ENCODE peak calls at places on chromosomes 3 and 15, in four cellular contexts. G is transverse colon, P is IMR-90, S is A549. M is an unnamed sample. For H3K4me1, the result is how much of the 10 kb centered on the place peaks cover.

GRCh38 chr3:142857056-142857455 is 31.8 kb downstream of the PCOLCE2 start:
- DNase-seq in G (peak), P (no peak), S (peak), M (peak)

GRCh38 chr15:71975816-71976150 is 142.2 kb downstream of the MYO9A start:
- DNase-seq in G (no peak), P (no peak), S (no peak), M (no peak)

GRCh38 chr15:69535101-69535638 is 82.6 kb downstream of the RPLP1 start:
- DNase-seq in G (no peak), P (peak), S (no peak), M (no peak)

GRCh38 chr15:37824717-37825382 is 109.6 kb upstream of the TMCO5A start:
- DNase-seq in G (no peak), P (peak), S (peak), M (no peak)

GRCh38 chr15:85597155-85597815 is 197.4 kb downstream of the KLHL25 start:
- DNase-seq in G (no peak), P (no peak), S (no peak), M (no peak)

GRCh38 chr15:40567111-40567510 is 2.0 kb upstream of the RPUSD2 start:
- DNase-seq in G (no peak), P (no peak), S (no peak), M (peak)

GRCh38 chr15:79601376-79601775 is 169.2 kb downstream of the MINAR1 start:
- DNase-seq in G (no peak), P (no peak), S (no peak), M (no peak)

GRCh38 chr3:33758874-33759273 is 39.6 kb upstream of the PDCD6IP start:
- DNase-seq in G (no peak), P (no peak), S (no peak), M (no peak)

GRCh38 chr3:50120364-50121095 is 31.8 kb downstream of the RBM5 start:
- DNase-seq in G (no peak), P (no peak), S (no peak), M (no peak)

GRCh38 chr15:91922701-91923279 is 69.3 kb downstream of the SLCO3A1 start:
- DNase-seq in G (no peak), P (no peak), S (no peak), M (no peak)

GRCh38 chr3:142844339-142844977 is 44.4 kb downstream of the PCOLCE2 start:
- DNase-seq in G (no peak), P (peak), S (peak), M (peak)

GRCh38 chr3:45772341-45773035 is 23.8 kb downstream of the SLC6A20 start:
- DNase-seq in G (no peak), P (no peak), S (no peak), M (no peak)

GRCh38 chr3:170762081-170762480 is 107.9 kb downstream of the RPL22L1 start:
- DNase-seq in G (no peak), P (no peak), S (no peak), M (no peak)

GRCh38 chr3:59150039-59150438 is 100.2 kb upstream of the CFAP20DC start:
- DNase-seq in G (no peak), P (no peak), S (no peak), M (no peak)
- H3K4me3 ChIP-seq in G (no peak), P (no peak), S (no peak), M (no peak)

DNA sequence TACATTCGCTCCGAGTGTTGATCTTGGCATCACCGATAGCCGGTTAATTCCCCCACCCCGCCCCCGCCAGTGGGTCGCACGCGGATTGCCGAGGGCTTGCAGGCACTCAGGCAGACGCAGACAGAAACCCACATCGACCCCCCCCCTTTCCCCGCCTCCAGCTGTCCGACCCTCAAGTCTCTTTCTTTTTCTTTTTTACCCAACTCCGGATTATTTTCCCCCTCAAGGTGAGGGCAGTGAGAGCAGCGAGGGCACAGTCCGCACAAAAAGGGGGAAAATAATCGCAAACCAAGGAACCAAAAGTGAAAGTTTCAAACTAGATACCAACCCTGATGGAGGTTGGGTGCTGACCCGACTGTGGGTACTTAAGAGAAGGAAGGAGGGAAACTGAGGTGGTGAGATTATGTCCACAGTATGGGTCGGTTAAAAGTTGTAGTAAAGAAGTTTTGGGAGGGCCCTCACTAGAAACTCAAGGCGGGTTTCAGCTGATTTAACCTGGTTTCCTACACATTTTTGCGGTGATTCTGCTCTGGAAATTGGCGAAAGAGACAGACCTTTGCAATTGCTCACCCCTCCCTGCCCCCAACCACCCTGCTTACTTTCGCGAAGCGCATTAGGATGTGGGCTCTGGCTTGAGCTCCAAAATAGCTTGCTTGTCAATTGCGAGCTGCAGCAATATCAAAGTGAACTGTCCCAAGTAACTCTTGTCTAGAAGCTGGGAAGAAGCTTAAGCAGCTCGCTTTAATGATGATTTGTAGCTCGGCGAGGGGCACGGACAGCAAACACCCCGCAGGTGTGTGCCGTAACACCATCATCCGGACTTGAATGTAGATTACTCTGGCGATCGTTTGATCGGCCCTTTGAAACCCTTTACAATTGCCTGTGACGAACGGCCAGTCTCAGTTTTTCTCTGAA is 15.7 kb downstream of the SOX2 start:
- DNase-seq in G (no peak), P (no peak), S (no peak), M (no peak)
- H3K4me1 ChIP-seq in G (under half), P (under half), S (under half), M (under half)

DNA sequence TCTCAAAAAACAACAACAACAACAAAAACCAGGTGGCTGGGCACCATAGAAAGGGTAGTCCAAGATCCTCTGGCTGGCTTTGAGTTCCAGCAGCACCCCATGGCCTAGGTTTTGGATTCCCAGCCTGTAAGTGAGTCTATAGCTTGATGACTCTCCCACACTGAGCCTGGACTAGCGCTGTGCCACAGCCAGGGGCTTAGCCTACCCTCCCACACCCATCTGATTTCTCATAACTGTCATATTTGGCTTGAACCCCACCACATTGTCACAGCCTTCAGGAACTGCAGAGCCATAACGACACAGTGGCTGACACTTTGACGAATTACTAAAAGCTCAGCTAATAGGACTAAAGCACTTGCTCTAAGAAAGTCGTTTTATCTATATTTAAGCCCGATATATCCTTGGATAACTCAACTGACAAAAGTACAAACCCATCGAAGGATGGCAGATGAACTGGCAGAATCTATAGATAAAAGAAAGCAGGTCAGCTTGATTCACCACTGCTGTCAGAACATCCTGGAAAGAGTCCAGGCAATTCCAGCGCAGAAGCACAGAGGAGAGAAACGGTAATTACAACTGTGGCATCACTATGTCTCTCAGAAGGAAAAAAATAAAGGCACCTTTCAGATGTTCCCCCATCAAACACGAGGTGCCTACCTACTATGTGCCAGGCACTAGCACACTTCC is 62.0 kb downstream of the HOMER2 start:
- DNase-seq in G (no peak), P (peak), S (no peak), M (no peak)
- H3K27ac ChIP-seq in G (no peak), P (no peak), S (no peak), M (no peak)

GRCh38 chr15:31344266-31344665 is 17.6 kb downstream of the KLF13 start:
- DNase-seq in G (no peak), P (no peak), S (no peak), M (no peak)

GRCh38 chr15:31346367-31347066 is 19.9 kb downstream of the KLF13 start:
- DNase-seq in G (no peak), P (no peak), S (no peak), M (no peak)

GRCh38 chr15:31345606-31346366 is 19.2 kb downstream of the KLF13 start:
- DNase-seq in G (no peak), P (no peak), S (no peak), M (no peak)

GRCh38 chr15:31343831-31344230 is 17.2 kb downstream of the KLF13 start:
- DNase-seq in G (peak), P (no peak), S (no peak), M (no peak)

GRCh38 chr15:31344824-31345605 is 18.4 kb downstream of the KLF13 start:
- DNase-seq in G (peak), P (no peak), S (no peak), M (peak)
- H3K4me3 ChIP-seq in G (no peak), P (no peak), S (no peak), M (no peak)

DNA sequence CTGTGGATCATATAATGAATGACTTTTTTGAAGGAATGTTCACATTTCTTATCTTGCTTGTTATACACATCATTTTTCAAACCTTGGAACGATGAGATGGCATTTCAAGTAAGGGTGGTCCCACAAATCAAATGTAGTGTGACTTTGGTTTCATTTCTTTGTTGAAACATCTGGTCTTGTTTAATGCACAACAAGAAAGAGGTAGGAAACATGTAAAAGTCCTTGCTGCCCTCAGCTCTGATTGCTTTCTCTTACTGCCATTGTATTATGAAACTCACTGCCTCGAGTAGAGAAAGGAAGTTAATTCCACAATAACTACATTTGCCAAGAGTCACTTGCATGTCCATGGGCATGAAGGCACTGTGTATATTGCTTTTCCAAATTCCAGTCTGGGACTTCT is 32.2 kb downstream of the RBMS3 start:
- DNase-seq in G (no peak), P (peak), S (no peak), M (no peak)
- H3K4me1 ChIP-seq in G (under half), P (under half), S (under half), M (under half)

GRCh38 chr15:62870216-62870615 is 172.3 kb upstream of the TPM1 start:
- DNase-seq in G (no peak), P (no peak), S (no peak), M (peak)
- H3K27ac ChIP-seq in G (peak), P (no peak), S (no peak), M (no peak)